ENCODE peak calls at places on chromosomes 2 and 18, in five cellular contexts. R, P, U, V and Q are unnamed samples.

GRCh38 chr2:240234503-240234951 is 94.1 kb upstream of the OTOS start:
- DNase-seq in R (no peak), P (peak), V (no peak), U (no peak), Q (no peak)

GRCh38 chr2:49973917-49974368 is 819.6 kb upstream of the FSHR start:
- DNase-seq in P (no peak), V (peak), U (peak), R (peak), Q (peak)

GRCh38 chr2:28363676-28364075 is 29.0 kb upstream of the FOSL2 start:
- DNase-seq in R (no peak), P (no peak), U (no peak), V (no peak), Q (no peak)

GRCh38 chr18:43181711-43182110 is 66.2 kb upstream of the RIT2 start:
- DNase-seq in U (no peak), V (no peak), R (no peak), P (no peak), Q (no peak)

GRCh38 chr2:104332733-104333132 is 521.2 kb upstream of the POU3F3 start:
- DNase-seq in V (no peak), P (no peak), R (peak), U (no peak), Q (peak)

GRCh38 chr2:186592137-186592875 is 2.5 kb downstream of the ITGAV start:
- DNase-seq in R (no peak), V (no peak), P (peak), U (no peak), Q (no peak)

GRCh38 chr2:96493072-96493471 is 12.1 kb downstream of the NEURL3 start:
- DNase-seq in U (no peak), P (no peak), R (peak), V (no peak), Q (no peak)

GRCh38 chr2:186532891-186533290 is 46.8 kb downstream of the ZC3H15 start:
- DNase-seq in P (no peak), U (peak), V (no peak), R (peak), Q (no peak)

GRCh38 chr2:46960618-46961017 is 45.0 kb upstream of the MCFD2 start:
- DNase-seq in V (no peak), P (no peak), R (no peak), U (no peak), Q (no peak)

GRCh38 chr2:1721706-1722483 is 22.4 kb downstream of the PXDN start:
- DNase-seq in V (no peak), P (peak), R (no peak), U (peak), Q (peak)

GRCh38 chr2:72916743-72917137 is 579 bp upstream of the EMX1 start:
- DNase-seq in P (no peak), V (peak), U (no peak), R (no peak), Q (peak)

GRCh38 chr2:45643543-45644542 is 7.6 kb upstream of the PRKCE start:
- DNase-seq in U (peak), V (peak), P (peak), R (peak), Q (peak)

GRCh38 chr18:5546660-5547059 is 2.9 kb upstream of the EPB41L3 start:
- DNase-seq in V (no peak), R (peak), P (peak), U (peak), Q (peak)

GRCh38 chr2:15993232-15993610 is 52.9 kb downstream of the MYCN start:
- DNase-seq in R (no peak), P (no peak), U (no peak), V (no peak), Q (no peak)

GRCh38 chr2:191845876-191846786 is 757 bp downstream of the CAVIN2 start:
- DNase-seq in V (no peak), U (no peak), R (peak), P (no peak), Q (no peak)

GRCh38 chr2:102187191-102188150 is 648 bp downstream of the IL1RL2 start:
- DNase-seq in V (peak), U (peak), P (peak), R (no peak), Q (peak)

GRCh38 chr2:100107911-100108647 is 34.3 kb downstream of the AFF3 start:
- DNase-seq in P (no peak), U (no peak), V (no peak), R (no peak), Q (no peak)

GRCh38 chr2:241776336-241777166 is at the start of gene GAL3ST2:
- DNase-seq in R (no peak), P (no peak), U (no peak), V (peak), Q (no peak)

GRCh38 chr2:226869371-226869770 is 33.5 kb downstream of the RHBDD1 start:
- DNase-seq in U (peak), R (no peak), V (no peak), P (no peak), Q (no peak)

GRCh38 chr2:228614741-228615140 is 433.3 kb upstream of the SPHKAP start:
- DNase-seq in V (no peak), R (no peak), P (no peak), U (no peak), Q (no peak)

GRCh38 chr2:133713049-133713580 is 144.9 kb upstream of the NCKAP5 start:
- DNase-seq in V (no peak), U (no peak), P (no peak), R (no peak), Q (no peak)

GRCh38 chr2:7057865-7058400 is 140.7 kb downstream of the RNF144A start:
- DNase-seq in P (no peak), R (no peak), U (no peak), V (no peak), Q (no peak)

GRCh38 chr2:24855703-24856102 is 62.5 kb downstream of the CENPO start:
- DNase-seq in P (peak), V (no peak), R (no peak), U (peak), Q (peak)

GRCh38 chr2:237434916-237435315 is 21.0 kb upstream of the COL6A3 start:
- DNase-seq in U (peak), P (peak), V (peak), R (no peak), Q (peak)

GRCh38 chr2:150165479-150165878 is 322.0 kb downstream of the RND3 start:
- DNase-seq in P (no peak), U (no peak), R (no peak), V (no peak), Q (no peak)

GRCh38 chr2:144659731-144660275 is 139.9 kb upstream of the ZEB2 start:
- DNase-seq in R (peak), P (peak), U (peak), V (no peak), Q (no peak)

GRCh38 chr2:101473911-101474751 is 781 bp downstream of the RFX8 start:
- DNase-seq in U (peak), R (no peak), V (peak), P (peak), Q (no peak)

GRCh38 chr2:24214880-24215279 is 40.0 kb downstream of the FAM228A start:
- DNase-seq in R (no peak), U (no peak), V (peak), P (no peak), Q (no peak)

GRCh38 chr2:63056309-63057065 is 5.9 kb downstream of the OTX1 start:
- DNase-seq in R (no peak), V (peak), P (no peak), U (no peak), Q (no peak)

GRCh38 chr2:29920130-29920577 is 1.2 kb downstream of the ALK start:
- DNase-seq in R (peak), U (peak), V (peak), P (no peak), Q (peak)

GRCh38 chr18:23822590-23823385 is 133.5 kb downstream of the LAMA3 start:
- DNase-seq in P (peak), V (no peak), R (no peak), U (peak), Q (no peak)

GRCh38 chr18:5853253-5853652 is 42.1 kb downstream of the TMEM200C start:
- DNase-seq in R (no peak), V (no peak), P (no peak), U (no peak), Q (no peak)

GRCh38 chr2:239973392-239973791 is 51.8 kb downstream of the NDUFA10 start:
- DNase-seq in P (no peak), V (no peak), R (no peak), U (no peak), Q (no peak)

GRCh38 chr2:190607657-190608357 is 41.1 kb upstream of the NAB1 start:
- DNase-seq in V (no peak), U (peak), R (peak), P (peak), Q (peak)

GRCh38 chr18:77000527-77000926 is 132.1 kb downstream of the MBP start:
- DNase-seq in R (peak), P (peak), U (peak), V (peak), Q (peak)

GRCh38 chr2:111706481-111707001 is 177.5 kb downstream of the ANAPC1 start:
- DNase-seq in P (no peak), R (no peak), V (no peak), U (no peak), Q (no peak)

GRCh38 chr2:127611076-127611925 is 34.7 kb upstream of the GPR17 start:
- DNase-seq in V (no peak), R (no peak), P (no peak), U (no peak), Q (no peak)

GRCh38 chr2:127609818-127610217 is 36.1 kb upstream of the GPR17 start:
- DNase-seq in U (no peak), V (no peak), P (no peak), R (no peak), Q (no peak)

GRCh38 chr2:127614246-127614645 is 31.7 kb upstream of the GPR17 start:
- DNase-seq in U (no peak), P (no peak), R (no peak), V (no peak), Q (no peak)

GRCh38 chr2:127610561-127610960 is 35.4 kb upstream of the GPR17 start:
- DNase-seq in V (no peak), U (no peak), P (no peak), R (no peak), Q (no peak)

DNA sequence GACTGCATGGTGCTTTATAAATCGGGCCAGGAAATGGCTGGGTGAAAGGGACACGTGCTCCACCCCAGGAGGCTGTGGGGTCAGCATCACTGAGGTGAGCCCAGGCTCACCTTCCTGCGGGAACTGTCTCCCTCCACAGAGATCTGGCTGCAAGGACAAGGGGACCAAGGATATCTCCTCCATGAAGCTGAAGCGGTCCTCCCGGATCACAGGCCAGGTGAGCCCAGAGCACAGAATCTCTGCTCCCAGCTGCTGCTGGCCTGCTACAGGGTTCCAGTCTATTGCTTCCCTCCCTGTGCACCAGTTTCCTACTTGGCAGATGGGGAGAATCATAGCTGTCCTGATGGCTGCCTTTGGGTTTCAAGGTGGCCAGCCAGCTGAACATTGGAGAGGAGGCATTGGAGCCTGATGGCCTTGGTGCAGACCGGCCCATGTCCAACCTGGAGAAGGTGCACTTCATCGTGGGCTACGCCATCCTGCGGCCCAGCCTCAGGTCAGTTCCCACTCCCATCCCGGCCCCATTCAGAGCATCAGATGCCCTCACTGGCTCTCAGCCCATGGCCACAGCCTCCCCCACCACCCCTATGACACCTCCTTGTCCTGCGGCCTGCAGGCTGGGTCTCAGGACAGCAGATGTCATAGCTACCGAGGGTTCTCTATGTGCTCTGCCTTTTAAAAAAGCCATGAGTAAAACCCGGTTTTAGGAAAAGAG is 33.7 kb upstream of the GPR17 start:
- DNase-seq in R (no peak), U (no peak), V (no peak), P (no peak), Q (no peak)
- TF ChIP-seq CTCF in R (no peak), U (no peak), V (no peak), P (no peak), Q (no peak)

DNA sequence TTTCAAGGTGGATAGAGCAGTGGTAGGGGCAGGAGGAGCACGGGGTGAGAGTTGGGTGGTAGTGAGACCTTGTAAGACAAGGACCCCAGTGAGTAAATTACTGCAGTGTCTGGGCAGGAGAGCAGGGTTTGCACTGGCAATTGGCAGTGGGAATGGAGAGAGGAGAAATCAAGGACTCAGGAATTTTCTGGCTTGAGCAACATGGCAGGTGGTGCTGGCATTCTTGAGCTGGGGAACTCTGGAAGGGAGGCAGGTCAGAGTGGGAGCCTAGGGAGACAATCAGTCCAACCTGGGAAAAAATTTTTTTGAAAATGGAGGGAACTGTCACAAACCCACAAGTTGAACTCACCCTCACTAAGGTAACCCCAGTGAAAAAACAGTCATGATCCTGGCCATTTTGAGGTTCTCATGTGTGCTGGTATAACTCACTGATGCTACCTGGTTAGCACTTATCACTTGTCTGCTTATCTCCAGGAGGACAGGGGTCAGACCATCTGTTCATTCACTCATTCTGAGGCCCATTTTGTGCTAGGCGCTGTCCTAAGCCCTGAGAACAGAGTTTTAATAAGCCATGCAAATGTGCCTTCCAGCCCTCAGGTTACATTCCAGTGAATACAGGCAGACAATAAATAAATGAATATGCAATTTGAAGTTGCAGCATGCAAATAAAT is 92.2 kb upstream of the SEC11C start:
- DNase-seq in R (no peak), P (no peak), U (no peak), V (no peak), Q (no peak)
- TF ChIP-seq CTCF in R (no peak), P (no peak), U (no peak), V (no peak), Q (no peak)

GRCh38 chr2:85131116-85131515 is 2.1 kb upstream of the TCF7L1 start:
- DNase-seq in R (peak), P (peak), U (peak), V (no peak), Q (peak)
- TF ChIP-seq CTCF in R (peak), P (peak), U (peak), V (no peak), Q (peak)

GRCh38 chr2:224565452-224566035 is 19.6 kb downstream of the CUL3 start:
- DNase-seq in U (no peak), P (no peak), R (no peak), V (no peak), Q (no peak)
- TF ChIP-seq CTCF in U (no peak), P (no peak), R (no peak), V (no peak), Q (no peak)